ENCODE peak calls at places on chromosomes 12 and 14, in five cellular contexts. V is GM20000, D is esophagus squamous epithelium, M is breast epithelium, K is choroid plexus epithelial cell. W is an unnamed sample.

GRCh38 chr14:33348510-33348909 is 409.8 kb downstream of the NPAS3 start:
- DNase-seq in V (no peak), D (no peak), M (no peak), K (no peak), W (no peak)

GRCh38 chr14:65206448-65207096 is 104.3 kb upstream of the MAX start:
- DNase-seq in V (peak), D (no peak), M (no peak), K (peak), W (no peak)

GRCh38 chr14:35818346-35819115 is 7.6 kb upstream of the BRMS1L start:
- DNase-seq in V (peak), D (no peak), M (no peak), K (peak), W (no peak)

GRCh38 chr14:65303185-65303901 is 109.2 kb upstream of the FUT8 start:
- DNase-seq in V (no peak), D (no peak), M (no peak), K (no peak), W (no peak)

GRCh38 chr14:53509227-53509822 is 356.2 kb upstream of the DDHD1 start:
- DNase-seq in V (no peak), D (no peak), M (no peak), K (no peak), W (no peak)

GRCh38 chr12:130075497-130076076 is 86.7 kb upstream of the FZD10 start:
- DNase-seq in V (no peak), D (no peak), M (no peak), K (no peak), W (no peak)

GRCh38 chr12:86777335-86777734 is 521.1 kb upstream of the MGAT4C start:
- DNase-seq in V (no peak), D (no peak), M (no peak), K (no peak), W (no peak)

GRCh38 chr12:96198970-96199369 is 4.8 kb downstream of the ELK3 start:
- DNase-seq in V (no peak), D (no peak), M (no peak), K (peak), W (no peak)

GRCh38 chr14:33573296-33573695 is 377.6 kb downstream of the EGLN3 start:
- DNase-seq in V (no peak), D (no peak), M (no peak), K (no peak), W (no peak)

GRCh38 chr12:12558291-12558690 is 4.4 kb downstream of the DUSP16 start:
- DNase-seq in V (no peak), D (no peak), M (no peak), K (no peak), W (no peak)

GRCh38 chr14:64061706-64062105 is 208.9 kb downstream of the SYNE2 start:
- DNase-seq in V (no peak), D (no peak), M (no peak), K (no peak), W (no peak)

GRCh38 chr12:45458238-45458637 is 242.3 kb downstream of the ANO6 start:
- DNase-seq in V (no peak), D (no peak), M (no peak), K (no peak), W (no peak)

GRCh38 chr12:127548123-127548553 is 718.8 kb upstream of the TMEM132C start:
- DNase-seq in V (no peak), D (no peak), M (no peak), K (peak), W (no peak)

DNA sequence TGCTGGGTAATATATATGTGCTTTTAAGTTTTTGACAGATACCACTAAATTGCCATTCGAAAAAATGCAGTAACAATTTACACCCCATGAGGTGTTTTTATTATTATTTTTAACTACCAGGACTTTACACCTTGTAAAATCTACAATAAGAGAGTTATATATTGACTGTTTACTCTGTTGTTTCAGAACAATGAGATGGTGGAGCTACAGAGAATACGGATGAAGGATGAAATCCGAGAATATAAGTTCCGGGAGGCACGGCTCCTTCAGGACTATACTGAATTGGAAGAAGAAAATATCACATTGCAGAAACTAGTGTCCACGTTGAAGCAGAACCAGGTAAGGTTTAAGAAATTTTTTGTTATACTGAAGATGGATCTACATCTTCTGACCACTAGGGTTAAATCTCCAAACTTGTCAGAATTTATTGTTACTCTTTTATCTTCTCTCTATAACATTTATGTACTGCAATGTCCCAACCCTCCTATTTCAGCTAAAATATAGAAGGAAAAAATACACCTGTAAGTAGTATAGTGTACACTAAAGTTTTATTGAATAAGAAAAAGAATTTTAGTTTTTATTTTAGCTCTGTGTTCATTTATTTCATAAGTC is 105.4 kb upstream of the FGD4 start:
- DNase-seq in V (no peak), D (no peak), M (no peak), K (no peak), W (no peak)
- TF ChIP-seq CTCF in V (no peak), D (no peak), M (no peak), K (no peak), W (no peak)

GRCh38 chr14:96225745-96226151 is 21.1 kb downstream of the BDKRB2 start:
- DNase-seq in V (no peak), D (no peak), M (no peak), K (no peak), W (no peak)
- TF ChIP-seq CTCF in V (no peak), D (peak), M (no peak), K (peak), W (no peak)

GRCh38 chr12:2820432-2820831 is 8.0 kb downstream of the ITFG2 start:
- DNase-seq in V (no peak), D (no peak), M (no peak), K (no peak), W (no peak)
- TF ChIP-seq CTCF in V (no peak), D (no peak), M (no peak), K (no peak), W (no peak)

DNA sequence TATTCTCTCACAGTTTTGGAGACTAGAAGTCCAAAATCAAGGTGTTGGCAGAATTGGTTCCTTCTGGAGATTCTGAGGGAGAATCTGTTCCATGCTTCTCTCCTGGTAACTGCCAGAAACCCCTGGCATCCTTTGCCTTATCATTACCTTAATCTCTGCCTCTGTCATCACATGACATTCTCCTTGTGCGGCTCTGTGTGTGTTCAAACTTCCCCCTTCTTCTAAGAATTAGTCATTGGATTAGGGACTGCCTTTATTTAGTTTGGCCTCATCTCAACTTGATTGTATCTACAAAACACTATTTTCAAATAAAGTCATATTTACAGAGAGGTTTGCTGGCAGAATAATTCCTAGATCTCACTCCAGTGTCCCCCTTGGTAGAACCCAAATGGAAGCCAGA is 68.9 kb downstream of the ZNF641 start:
- DNase-seq in V (no peak), D (no peak), M (no peak), K (peak), W (no peak)
- TF ChIP-seq CTCF in V (no peak), D (no peak), M (no peak), K (no peak), W (no peak)

W was measured in natural killer cell.